ENCODE peak calls at places on chromosome 14, in nine cellular contexts. T, S, V, F, N, M, W, Q and I are unnamed samples.

GRCh38 chr14:101135796-101136742 is 232.5 kb upstream of the RTL1 start:
- DNase-seq in M (no peak), T (no peak), S (no peak), F (no peak), Q (no peak), V (no peak), W (no peak), N (no peak), I (no peak)

GRCh38 chr14:94317259-94317658 is 5.9 kb downstream of the SERPINA6 start:
- DNase-seq in M (peak; percentile 78), F (no peak), V (no peak), W (no peak), T (no peak), Q (no peak), S (peak; percentile 52), N (no peak), I (no peak)

GRCh38 chr14:60695327-60695726 is 28.8 kb downstream of the SIX4 start:
- DNase-seq in S (no peak), V (no peak), Q (no peak), W (no peak), N (no peak), M (no peak), T (no peak), F (no peak), I (no peak)

GRCh38 chr14:92352158-92352985 is 29.4 kb downstream of the SLC24A4 start:
- DNase-seq in Q (no peak), N (no peak), V (no peak), F (no peak), T (peak; percentile 67), W (no peak), M (peak; percentile 13), S (peak; percentile 13), I (no peak)

GRCh38 chr14:71574976-71575375 is 357.3 kb upstream of the RGS6 start:
- DNase-seq in M (no peak), V (no peak), F (peak; percentile 49), S (peak; percentile 93), W (no peak), N (no peak), Q (no peak), T (no peak), I (no peak)

GRCh38 chr14:91869556-91869955 is 2.2 kb upstream of the TC2N start:
- DNase-seq in S (no peak), V (no peak), F (no peak), N (no peak), W (no peak), M (peak; percentile 12), T (no peak), Q (no peak), I (no peak)

GRCh38 chr14:53047302-53047701 is 96.5 kb upstream of the FERMT2 start:
- DNase-seq in F (no peak), T (no peak), M (no peak), W (no peak), N (no peak), V (peak; percentile 6), S (no peak), Q (no peak), I (no peak)

GRCh38 chr14:69658664-69659261 is 47.4 kb downstream of the SUSD6 start:
- DNase-seq in T (no peak), V (no peak), W (no peak), Q (no peak), F (no peak), S (peak; percentile 48), M (peak; percentile 64), N (no peak), I (no peak)

GRCh38 chr14:67239582-67239981 is 1.7 kb upstream of the PALS1 start:
- DNase-seq in F (no peak), S (no peak), Q (no peak), M (no peak), V (no peak), N (no peak), W (no peak), T (no peak), I (no peak)

GRCh38 chr14:85536835-85537195 is 6.9 kb downstream of the FLRT2 start:
- DNase-seq in F (no peak), T (no peak), V (no peak), W (no peak), S (peak; percentile 69), Q (no peak), N (no peak), M (no peak), I (no peak)

GRCh38 chr14:61196792-61197191 is 84.3 kb downstream of the TMEM30B start:
- DNase-seq in W (no peak), M (peak; percentile 31), S (peak; percentile 40), Q (no peak), T (no peak), F (no peak), N (no peak), V (no peak), I (no peak)

GRCh38 chr14:73771848-73772705 is 57.9 kb upstream of the PNMA1 start:
- DNase-seq in W (peak; percentile 84), F (no peak), S (peak; percentile 78), T (peak; percentile 63), V (no peak), Q (peak; percentile 85), M (peak; percentile 94), N (no peak), I (no peak)

GRCh38 chr14:104510794-104511611 is 68.6 kb upstream of the C14orf180 start:
- DNase-seq in Q (no peak), F (no peak), N (no peak), W (no peak), T (no peak), V (no peak), S (no peak), M (no peak), I (no peak)

GRCh38 chr14:97626088-97626487 is 828.9 kb downstream of the VRK1 start:
- DNase-seq in F (no peak), M (no peak), S (no peak), W (no peak), Q (no peak), N (no peak), V (no peak), T (no peak), I (no peak)

GRCh38 chr14:60736494-60736893 is 1.9 kb downstream of the MNAT1 start:
- DNase-seq in S (peak; percentile 75), M (peak; percentile 71), F (peak; percentile 29), N (no peak), V (no peak), Q (no peak), W (no peak), T (no peak), I (no peak)

GRCh38 chr14:43795600-43796228 is 711.4 kb downstream of the FSCB start:
- DNase-seq in N (no peak), M (peak; percentile 50), Q (no peak), W (no peak), V (no peak), F (no peak), T (no peak), S (peak; percentile 56), I (no peak)

GRCh38 chr14:100857196-100857922 is 31.4 kb downstream of the MEG3 start:
- DNase-seq in M (no peak), S (no peak), T (no peak), Q (no peak), N (no peak), W (no peak), V (peak; percentile 30), F (no peak), I (no peak)

GRCh38 chr14:95196268-95196667 is 38.9 kb upstream of the DICER1 start:
- DNase-seq in Q (no peak), W (no peak), F (no peak), T (no peak), S (peak; percentile 18), M (peak; percentile 9), N (no peak), V (no peak), I (no peak)

GRCh38 chr14:93007225-93007997 is 84.5 kb downstream of the CHGA start:
- DNase-seq in M (no peak), N (no peak), T (no peak), S (peak; percentile 49), Q (no peak), W (no peak), F (no peak), V (no peak), I (no peak)

GRCh38 chr14:81062816-81063215 is 107.4 kb downstream of the TSHR start:
- DNase-seq in Q (no peak), T (peak; percentile 30), W (peak; percentile 3), S (peak; percentile 0), N (no peak), F (no peak), M (peak; percentile 10), V (peak; percentile 3), I (no peak)

GRCh38 chr14:54803926-54804719 is 98.5 kb downstream of the GCH1 start:
- DNase-seq in V (no peak), N (no peak), T (no peak), F (no peak), W (no peak), M (peak; percentile 13), Q (no peak), S (no peak), I (no peak)

GRCh38 chr14:70188608-70189540 is at the start of gene SLC8A3:
- DNase-seq in N (no peak), M (no peak), W (peak; percentile 75), F (no peak), Q (no peak), S (peak; percentile 33), T (peak; percentile 59), V (peak; percentile 71), I (peak; percentile 59)

GRCh38 chr14:22180045-22180444 is 409.0 kb downstream of the DAD1 start:
- DNase-seq in N (no peak), V (no peak), Q (no peak), S (no peak), M (no peak), W (no peak), F (no peak), T (no peak), I (no peak)
- TF ChIP-seq CTCF in N (no peak), V (no peak), Q (no peak), S (no peak), M (no peak), W (no peak), F (no peak), T (no peak), I (no peak)

GRCh38 chr14:36083317-36083716 is 93.2 kb downstream of the PTCSC3 start:
- DNase-seq in V (no peak), T (no peak), W (no peak), M (no peak), Q (no peak), N (no peak), F (no peak), S (no peak), I (no peak)

GRCh38 chr14:36078080-36078479 is 98.4 kb downstream of the PTCSC3 start:
- DNase-seq in M (no peak), Q (no peak), F (no peak), T (no peak), S (no peak), W (no peak), V (no peak), N (no peak), I (no peak)
- TF ChIP-seq CTCF in M (no peak), Q (no peak), F (no peak), T (no peak), S (no peak), W (no peak), V (no peak), N (no peak), I (no peak)

GRCh38 chr14:50668008-50668851 is at the start of gene SAV1:
- DNase-seq in T (peak; percentile 80), N (peak; percentile 82), V (peak; percentile 86), S (peak; percentile 85), W (peak; percentile 77), F (no peak), M (peak; percentile 68), Q (peak; percentile 85), I (peak; percentile 79)
- TF ChIP-seq CTCF in T (no peak), N (peak; percentile 16), V (no peak), S (no peak), W (no peak), F (no peak), M (peak; percentile 21), Q (peak; percentile 16), I (no peak)

GRCh38 chr14:30330452-30330851 is 228.5 kb upstream of the G2E3 start:
- DNase-seq in F (no peak), M (no peak), W (no peak), V (no peak), S (peak; percentile 15), N (no peak), Q (no peak), T (no peak), I (no peak)
- TF ChIP-seq CTCF in F (peak; percentile 44), M (peak; percentile 41), W (peak; percentile 34), V (peak; percentile 45), S (peak; percentile 44), N (no peak), Q (no peak), T (peak; percentile 51), I (peak; percentile 63)